ENCODE peak calls at places on chromosomes 4 and X, in four cellular contexts. P is endodermal cell, C is psoas muscle, E is PC-3. L is an unnamed sample. For H3K4me1, the result is how much of the 10 kb centered on the place peaks cover.

GRCh38 chr4:150583287-150584197 is 1.6 kb downstream of the MAB21L2 start:
- DNase-seq in P (peak), C (no peak), E (no peak), L (no peak)

GRCh38 chr4:112085156-112086035 is 59.9 kb upstream of the FAM241A start:
- DNase-seq in P (peak), C (no peak), E (peak), L (no peak)

GRCh38 chr4:88136249-88136648 is 22.2 kb downstream of the ABCG2 start:
- DNase-seq in P (no peak), C (no peak), E (no peak), L (no peak)

GRCh38 chrX:2608638-2609430 is 82.3 kb upstream of the CD99 start:
- DNase-seq in P (peak), C (peak), E (peak), L (peak)

GRCh38 chrX:150465856-150466775 is 102.3 kb upstream of the MTM1 start:
- DNase-seq in P (no peak), C (no peak), E (no peak), L (no peak)

GRCh38 chrX:17488036-17488435 is 113.0 kb downstream of the NHS start:
- DNase-seq in P (no peak), C (no peak), E (no peak), L (no peak)

GRCh38 chr4:41189669-41190068 is 24.7 kb downstream of the APBB2 start:
- DNase-seq in P (no peak), C (no peak), E (no peak), L (no peak)

GRCh38 chr4:65670331-65671031 is at the start of gene EPHA5:
- DNase-seq in P (peak), C (peak), E (peak), L (no peak)

GRCh38 chr4:144582105-144582850 is 63.7 kb upstream of the HHIP start:
- DNase-seq in P (no peak), C (no peak), E (peak), L (no peak)

GRCh38 chr4:13530823-13531608 is 13.3 kb downstream of the NKX3-2 start:
- DNase-seq in P (peak), C (no peak), E (no peak), L (no peak)

GRCh38 chr4:76233534-76233933 is 18.0 kb upstream of the FAM47E start:
- DNase-seq in P (no peak), C (no peak), E (no peak), L (no peak)

GRCh38 chr4:76235915-76236314 is 15.6 kb upstream of the FAM47E start:
- DNase-seq in P (no peak), C (no peak), E (peak), L (no peak)

GRCh38 chr4:76235407-76235806 is 16.1 kb upstream of the FAM47E start:
- DNase-seq in P (no peak), C (no peak), E (no peak), L (no peak)

GRCh38 chr4:76233967-76234678 is 17.4 kb upstream of the FAM47E start:
- DNase-seq in P (peak), C (no peak), E (no peak), L (no peak)

GRCh38 chr4:76234679-76235044 is 16.9 kb upstream of the FAM47E start:
- DNase-seq in P (no peak), C (no peak), E (no peak), L (no peak)
- H3K27ac ChIP-seq in P (no peak), C (no peak), E (no peak), L (no peak)

DNA sequence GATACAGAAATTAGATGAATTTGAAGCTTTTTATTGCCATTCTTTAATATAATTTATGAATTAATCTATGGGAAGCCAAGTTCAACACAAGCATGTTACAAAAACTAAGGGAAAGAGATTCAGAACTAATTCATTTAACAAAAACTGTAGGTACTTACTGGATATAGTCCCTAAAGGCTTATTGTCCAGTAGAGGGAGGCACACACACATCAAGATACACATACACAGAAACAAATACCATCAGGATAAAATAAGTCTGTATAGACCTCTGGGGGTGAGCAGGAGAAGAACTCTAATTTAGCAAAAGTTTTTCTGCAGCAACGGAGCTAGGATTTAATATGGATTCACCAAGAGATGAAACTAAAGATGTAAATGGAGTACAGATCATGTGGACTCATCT is 83.0 kb upstream of the IL13RA1 start:
- DNase-seq in P (no peak), C (no peak), E (peak), L (no peak)
- TF ChIP-seq CTCF in P (peak), C (peak), E (peak), L (no peak)

DNA sequence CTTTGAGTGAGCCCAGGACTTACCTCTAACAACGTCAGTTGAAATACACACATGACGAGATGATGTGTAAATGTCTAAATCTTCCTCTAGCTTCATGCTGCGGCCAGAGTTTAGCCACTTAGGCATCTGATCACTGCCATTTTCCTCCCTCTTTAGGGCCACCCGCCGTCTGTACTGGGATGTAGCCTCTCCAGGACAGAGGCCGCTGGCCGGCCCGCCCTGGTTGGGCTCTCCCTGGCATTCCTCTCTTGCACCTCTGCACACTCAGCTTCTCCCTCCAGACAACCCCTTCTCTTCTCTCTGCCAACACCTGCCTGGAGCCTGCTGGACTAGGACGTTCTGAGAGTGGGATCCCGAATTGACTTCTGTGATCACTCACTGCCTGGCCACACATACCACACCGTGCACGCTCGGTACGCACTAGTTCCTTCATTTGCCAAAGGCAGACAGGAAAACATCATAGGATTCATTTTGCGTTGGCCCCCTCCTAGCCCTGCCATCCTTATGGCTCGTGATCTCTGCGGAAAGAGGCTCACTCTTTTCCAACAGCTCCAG is 33.6 kb downstream of the RNF212 start:
- DNase-seq in P (no peak), C (no peak), E (no peak), L (peak)
- H3K4me1 ChIP-seq in P (under half), C (under half), E (under half), L (under half)

DNA sequence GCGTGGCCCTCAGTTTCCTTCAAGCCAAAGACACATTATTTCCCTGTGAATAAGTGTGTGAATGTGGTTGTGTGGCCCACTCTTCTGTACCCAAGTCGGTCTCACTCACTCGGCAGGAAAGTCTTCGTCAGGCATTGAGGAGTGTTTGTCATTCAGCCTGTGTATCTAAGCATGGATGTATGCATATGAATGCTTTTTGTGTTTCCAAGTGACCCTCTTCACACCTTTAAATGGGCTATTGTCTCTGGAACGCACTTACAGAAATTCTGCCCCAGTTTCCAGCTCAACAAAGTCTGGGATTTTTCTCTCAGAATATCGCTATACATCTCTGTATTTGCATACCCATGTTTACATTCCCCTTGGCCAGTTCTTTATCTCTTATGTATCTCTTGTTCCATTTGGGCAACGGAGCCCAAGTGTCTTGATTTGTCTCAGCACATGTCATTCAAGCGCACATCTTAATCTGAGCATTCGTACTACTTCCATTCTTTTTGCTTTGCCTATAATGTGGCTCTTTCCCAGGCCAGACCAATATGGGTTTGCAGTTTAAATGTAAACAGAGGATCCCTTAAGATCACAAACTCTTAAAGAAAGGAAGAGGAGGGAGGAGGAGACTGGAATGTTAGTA is 4.8 kb downstream of the BCOR start:
- DNase-seq in P (peak), C (no peak), E (no peak), L (no peak)
- H3K27ac ChIP-seq in P (no peak), C (no peak), E (no peak), L (no peak)

DNA sequence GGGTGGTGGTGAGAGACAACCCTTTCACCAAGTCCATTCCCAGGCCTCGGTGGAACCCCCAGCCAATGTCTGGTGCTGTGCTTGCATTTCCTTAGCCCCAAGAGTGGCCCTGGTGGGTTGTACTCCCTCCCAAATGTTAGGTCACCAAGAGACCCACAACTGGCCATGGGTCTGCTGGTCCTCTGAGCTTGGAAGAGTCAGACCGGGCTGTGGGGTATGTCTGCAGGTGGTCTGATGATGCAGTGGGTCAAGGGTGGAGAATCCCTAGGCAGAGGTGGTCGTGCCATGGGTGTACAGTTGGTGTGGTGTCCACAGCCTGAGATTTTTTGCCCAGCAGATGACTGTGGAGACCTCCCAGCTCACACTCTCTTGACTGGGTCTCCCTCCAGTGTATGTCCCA is 535.7 kb upstream of the CNKSR2 start:
- DNase-seq in P (no peak), C (peak), E (no peak), L (no peak)
- TF ChIP-seq CTCF in P (no peak), C (no peak), E (no peak), L (no peak)

DNA sequence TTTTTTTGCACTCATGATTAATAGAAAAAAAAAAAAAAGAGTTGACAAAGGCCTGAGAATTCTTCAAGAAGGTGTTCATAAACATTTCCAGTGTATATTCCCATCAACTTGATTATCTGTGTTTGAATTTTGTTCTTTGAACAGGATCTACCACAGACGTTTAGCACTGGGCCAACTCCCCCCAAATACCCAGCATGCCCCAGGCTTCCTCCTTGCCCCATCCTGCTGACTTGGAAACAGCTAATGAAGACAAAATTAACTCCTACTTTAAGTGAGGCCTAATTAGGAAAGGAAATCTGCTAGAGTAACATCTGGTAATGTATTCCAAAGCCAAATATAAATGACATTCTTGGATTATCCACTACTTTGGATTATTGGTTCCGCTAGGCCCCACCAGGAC is 52.5 kb downstream of the PPARGC1A start:
- DNase-seq in P (no peak), C (no peak), E (no peak), L (no peak)
- H3K4me1 ChIP-seq in P (under half), C (under half), E (under half), L (under half)

DNA sequence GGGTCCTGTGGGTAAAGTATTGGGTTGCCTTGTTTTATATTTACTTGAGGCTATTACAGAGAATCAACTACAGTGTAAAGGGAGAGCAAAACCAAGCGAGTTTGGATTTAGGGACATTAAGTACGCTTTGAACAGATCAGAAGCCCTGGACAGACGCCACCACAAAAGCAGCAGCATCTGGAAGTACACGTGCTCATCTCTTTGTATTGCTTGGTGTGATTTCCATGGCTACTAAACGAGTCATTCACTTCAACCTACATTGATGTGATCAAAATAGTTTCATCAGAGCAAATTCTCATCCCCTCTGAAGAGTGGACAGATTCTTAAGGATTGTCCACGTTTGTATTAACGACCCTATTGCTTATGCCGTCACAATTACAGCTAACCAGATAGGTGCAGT is 85.1 kb downstream of the SORBS2 start:
- DNase-seq in P (no peak), C (no peak), E (no peak), L (no peak)
- H3K27ac ChIP-seq in P (no peak), C (no peak), E (no peak), L (no peak)

GRCh38 chr4:71913275-71913674 is 118.5 kb upstream of the NPFFR2 start:
- DNase-seq in P (no peak), C (no peak), E (no peak), L (no peak)

GRCh38 chr4:71906096-71906495 is 122.2 kb upstream of the GC start:
- DNase-seq in P (no peak), C (no peak), E (no peak), L (no peak)

GRCh38 chr4:71907782-71908181 is 123.9 kb upstream of the GC start:
- DNase-seq in P (no peak), C (no peak), E (no peak), L (no peak)
- TF ChIP-seq CTCF in P (no peak), C (no peak), E (no peak), L (no peak)

DNA sequence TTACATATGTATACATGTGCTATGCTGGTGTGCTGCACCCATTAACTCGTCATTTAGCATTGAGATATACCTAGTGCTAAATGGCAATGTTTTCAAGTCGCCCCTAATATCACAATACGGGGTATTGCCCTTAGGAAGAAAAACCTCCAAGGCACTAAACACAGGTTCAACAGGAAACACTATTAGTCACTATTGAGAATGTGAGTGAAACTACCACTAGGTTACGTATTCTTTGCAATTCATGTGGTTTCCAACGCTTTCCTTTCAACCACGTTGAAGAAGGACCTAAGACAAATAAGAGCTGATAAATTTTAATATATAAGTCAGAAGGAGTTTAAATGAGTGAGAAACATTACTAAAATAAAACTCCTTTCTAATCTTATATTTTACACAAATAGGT is 134.7 kb upstream of the SPANXN4 start:
- DNase-seq in P (no peak), C (no peak), E (peak), L (no peak)
- H3K4me1 ChIP-seq in P (under half), C (under half), E (under half), L (under half)

GRCh38 chrX:24153796-24154189 is 4.3 kb downstream of the ZFX start:
- DNase-seq in P (no peak), C (no peak), E (peak), L (no peak)
- H3K27ac ChIP-seq in P (no peak), C (no peak), E (no peak), L (peak)